ENCODE peak calls at places on chromosome 19, in seven cellular contexts. Z is suprapubic skin; A is AG09309; D is D341Med; J is bronchial epithelial cell; G is stimulated activated CD4-positive, alpha-beta T cell treated with anti-CD3 and anti-CD28 coated beads, Interleukin-2, amount 100 ng/mL, for 24 hours; T is NCI-H748 treated with DMSO at 0.1 percent for 48 hours. E is an unnamed sample.

GRCh38 chr19:3671680-3672574 is 28.3 kb downstream of the PIP5K1C start:
- DNase-seq in T (no peak), J (no peak), Z (no peak), A (no peak), D (no peak), G (peak), E (no peak)

GRCh38 chr19:45511074-45511473 is 3.8 kb downstream of the VASP start:
- DNase-seq in Z (no peak), G (no peak), D (no peak), T (no peak), J (no peak), A (no peak), E (no peak)

GRCh38 chr19:50478901-50479715 is 2.5 kb upstream of the GARIN5A start:
- DNase-seq in T (no peak), J (no peak), D (peak), Z (no peak), A (no peak), G (peak), E (peak)

GRCh38 chr19:1496714-1497577 is 6.0 kb downstream of the REEP6 start:
- DNase-seq in Z (no peak), G (no peak), J (no peak), A (no peak), D (no peak), T (no peak), E (no peak)

GRCh38 chr19:43465468-43466120 is at the start of gene LYPD3:
- DNase-seq in D (no peak), J (peak), Z (peak), A (no peak), T (no peak), G (no peak), E (peak)

GRCh38 chr19:18068395-18068794 is 18.3 kb downstream of the IL12RB1 start:
- DNase-seq in A (no peak), T (no peak), J (no peak), G (no peak), Z (no peak), D (no peak), E (no peak)

GRCh38 chr19:40717880-40718773 is 1.2 kb downstream of the ITPKC start:
- DNase-seq in G (no peak), D (peak), Z (no peak), A (no peak), J (peak), T (no peak), E (peak)

GRCh38 chr19:22052644-22053013 is 345 bp downstream of the ZNF257 start:
- DNase-seq in D (no peak), G (peak), J (no peak), A (no peak), Z (no peak), T (no peak), E (no peak)

GRCh38 chr19:47228168-47228936 is 2.6 kb downstream of the BBC3 start:
- DNase-seq in J (no peak), D (no peak), G (peak), A (no peak), Z (no peak), T (no peak), E (peak)

GRCh38 chr19:38210458-38210987 is 13.5 kb downstream of the DPF1 start:
- DNase-seq in Z (peak), A (no peak), G (no peak), D (no peak), T (peak), J (no peak), E (no peak)

GRCh38 chr19:7905298-7905697 is 1.6 kb downstream of the MAP2K7 start:
- DNase-seq in Z (no peak), D (no peak), G (no peak), T (no peak), A (no peak), J (no peak), E (no peak)

GRCh38 chr19:4066682-4067395 is at the start of gene ZBTB7A:
- DNase-seq in A (no peak), J (peak), Z (no peak), D (peak), T (peak), G (peak), E (peak)

GRCh38 chr19:40611096-40611495 is 9.9 kb downstream of the LTBP4 start:
- DNase-seq in D (no peak), A (no peak), J (peak), Z (no peak), T (no peak), G (no peak), E (peak)

GRCh38 chr19:19262190-19263057 is 10.7 kb downstream of the TM6SF2 start:
- DNase-seq in A (no peak), Z (no peak), J (no peak), G (no peak), D (peak), T (no peak), E (no peak)

GRCh38 chr19:40223135-40223822 is 3.2 kb downstream of the CCNP start:
- DNase-seq in Z (no peak), D (no peak), J (no peak), A (no peak), G (peak), T (peak), E (no peak)

GRCh38 chr19:29173896-29174295 is 39.1 kb downstream of the UQCRFS1 start:
- DNase-seq in T (no peak), D (no peak), A (no peak), J (no peak), G (no peak), Z (no peak), E (no peak)

GRCh38 chr19:36182612-36183454 is 30.6 kb upstream of the COX7A1 start:
- DNase-seq in T (no peak), G (no peak), Z (no peak), D (no peak), J (peak), A (no peak), E (no peak)

GRCh38 chr19:1455002-1455335 is 5.0 kb downstream of the APC2 start:
- DNase-seq in A (no peak), T (no peak), J (peak), Z (no peak), D (no peak), G (no peak), E (peak)

GRCh38 chr19:42066075-42066754 is 3.8 kb downstream of the GRIK5 start:
- DNase-seq in J (peak), G (no peak), A (no peak), D (peak), Z (no peak), T (peak), E (no peak)

GRCh38 chr19:19021115-19021514 is 12.2 kb downstream of the SUGP2 start:
- DNase-seq in Z (no peak), A (no peak), J (peak), T (no peak), G (no peak), D (no peak), E (no peak)

GRCh38 chr19:6023936-6024335 is 46.0 kb upstream of the RANBP3 start:
- DNase-seq in J (no peak), Z (no peak), A (no peak), G (no peak), T (no peak), D (no peak), E (no peak)

GRCh38 chr19:35446194-35446593 is 1.9 kb upstream of the FFAR2 start:
- DNase-seq in D (no peak), T (no peak), J (no peak), A (no peak), G (no peak), Z (no peak), E (no peak)

GRCh38 chr19:10895920-10896319 is 24.6 kb downstream of the CARM1 start:
- DNase-seq in A (no peak), Z (no peak), D (no peak), J (no peak), G (no peak), T (no peak), E (no peak)

GRCh38 chr19:57034544-57034943 is 85.2 kb upstream of the USP29 start:
- DNase-seq in T (no peak), Z (no peak), A (no peak), D (no peak), G (no peak), J (no peak), E (no peak)

GRCh38 chr19:46442808-46443450 is 14.2 kb upstream of the PNMA8C start:
- DNase-seq in A (no peak), T (no peak), Z (no peak), J (peak), D (no peak), G (no peak), E (peak)

GRCh38 chr19:50537769-50538230 is 24.1 kb upstream of the ASPDH start:
- DNase-seq in D (peak), Z (no peak), T (peak), J (peak), A (peak), G (peak), E (peak)

GRCh38 chr19:42166336-42166735 is 34.1 kb upstream of the POU2F2 start:
- DNase-seq in T (no peak), D (no peak), A (no peak), Z (no peak), G (no peak), J (peak), E (no peak)

GRCh38 chr19:19752760-19753403 is 20.0 kb upstream of the ZNF14 start:
- DNase-seq in G (no peak), D (peak), Z (no peak), A (no peak), T (no peak), J (no peak), E (no peak)

GRCh38 chr19:41951686-41952172 is 7.4 kb downstream of the RABAC1 start:
- DNase-seq in G (peak), Z (peak), A (no peak), T (peak), J (peak), D (peak), E (peak)

GRCh38 chr19:53870485-53870844 is 2.8 kb downstream of the MYADM start:
- DNase-seq in D (no peak), T (no peak), J (no peak), G (no peak), A (no peak), Z (no peak), E (no peak)

GRCh38 chr19:44644391-44645016 is 794 bp downstream of the PVR start:
- DNase-seq in J (peak), G (peak), A (no peak), T (peak), D (peak), Z (no peak), E (peak)

GRCh38 chr19:1045247-1045603 is 5.3 kb downstream of the ABCA7 start:
- DNase-seq in D (peak), Z (no peak), T (no peak), G (peak), A (no peak), J (peak), E (peak)

GRCh38 chr19:46202872-46203860 is 26.4 kb upstream of the IGFL1 start:
- DNase-seq in J (no peak), D (no peak), G (no peak), A (no peak), Z (no peak), T (no peak), E (peak)

GRCh38 chr19:40599331-40600085 is 1.7 kb upstream of the LTBP4 start:
- DNase-seq in T (no peak), D (peak), A (no peak), Z (no peak), G (no peak), J (peak), E (no peak)